ENCODE peak calls at places on chromosomes 6 and 20, in five cellular contexts. Z, T, V, R and H are unnamed samples. For H3K4me1, the result is how much of the 10 kb centered on the place peaks cover.

GRCh38 chr20:12455152-12455551 is 537.5 kb downstream of the BTBD3 start:
- DNase-seq in Z (no peak), T (peak), R (no peak), V (no peak), H (no peak)

GRCh38 chr6:115000736-115001135 is 657.9 kb upstream of the HS3ST5 start:
- DNase-seq in Z (no peak), V (peak), T (no peak), R (no peak), H (no peak)

GRCh38 chr6:73514746-73515110 is 6.1 kb downstream of the EEF1A1 start:
- DNase-seq in T (no peak), Z (peak), V (no peak), R (no peak), H (no peak)

GRCh38 chr20:36542019-36542488 is 735 bp downstream of the MYL9 start:
- DNase-seq in Z (peak), R (peak), V (peak), T (peak), H (no peak)

GRCh38 chr6:109441069-109441816 is 719 bp downstream of the SMPD2 start:
- DNase-seq in Z (peak), V (peak), R (peak), T (peak), H (peak)

GRCh38 chr20:47610247-47610944 is 108.7 kb downstream of the NCOA3 start:
- DNase-seq in R (peak), Z (peak), V (peak), T (peak), H (peak)

GRCh38 chr6:116210750-116211425 is 43.0 kb downstream of the TSPYL4 start:
- DNase-seq in T (no peak), R (peak), Z (peak), V (peak), H (peak)

GRCh38 chr6:143545976-143546547 is 34.5 kb upstream of the FUCA2 start:
- DNase-seq in V (no peak), T (no peak), R (no peak), Z (peak), H (peak)

GRCh38 chr6:43978473-43979360 is 148.5 kb downstream of the MRPL14 start:
- DNase-seq in T (no peak), R (no peak), Z (peak), V (no peak), H (no peak)

GRCh38 chr20:19605759-19606158 is 152.3 kb upstream of the RIN2 start:
- DNase-seq in V (no peak), Z (no peak), R (no peak), T (no peak), H (no peak)

GRCh38 chr20:23143986-23144695 is 58.0 kb upstream of the CD93 start:
- DNase-seq in T (no peak), V (peak), Z (no peak), R (no peak), H (peak)

GRCh38 chr6:41375598-41376151 is 40.3 kb downstream of the NCR2 start:
- DNase-seq in T (no peak), R (peak), V (no peak), Z (no peak), H (no peak)

GRCh38 chr6:166450167-166450873 is 67.6 kb upstream of the MPC1 start:
- DNase-seq in R (no peak), T (no peak), V (no peak), Z (no peak), H (no peak)

GRCh38 chr6:23454090-23454998 is 671.7 kb upstream of the NRSN1 start:
- DNase-seq in R (peak), V (no peak), T (no peak), Z (peak), H (peak)

GRCh38 chr6:25253371-25253770 is 25.8 kb upstream of the CARMIL1 start:
- DNase-seq in R (no peak), Z (no peak), T (no peak), V (no peak), H (peak)

GRCh38 chr20:34871320-34871926 is 1.2 kb downstream of the GGT7 start:
- DNase-seq in R (no peak), T (no peak), Z (peak), V (no peak), H (no peak)

GRCh38 chr6:43014434-43014909 is 423 bp downstream of the KLHDC3 start:
- DNase-seq in V (no peak), T (peak), Z (peak), R (no peak), H (peak)

GRCh38 chr6:166775180-166775922 is 148.3 kb upstream of the RPS6KA2 start:
- DNase-seq in T (peak), Z (peak), V (peak), R (peak), H (peak)

GRCh38 chr20:25204550-25205276 is 9.2 kb downstream of the ENTPD6 start:
- DNase-seq in T (no peak), V (no peak), Z (no peak), R (no peak), H (peak)
- H3K4me2 ChIP-seq in T (no peak), V (no peak), Z (no peak), R (no peak), H (peak)

DNA sequence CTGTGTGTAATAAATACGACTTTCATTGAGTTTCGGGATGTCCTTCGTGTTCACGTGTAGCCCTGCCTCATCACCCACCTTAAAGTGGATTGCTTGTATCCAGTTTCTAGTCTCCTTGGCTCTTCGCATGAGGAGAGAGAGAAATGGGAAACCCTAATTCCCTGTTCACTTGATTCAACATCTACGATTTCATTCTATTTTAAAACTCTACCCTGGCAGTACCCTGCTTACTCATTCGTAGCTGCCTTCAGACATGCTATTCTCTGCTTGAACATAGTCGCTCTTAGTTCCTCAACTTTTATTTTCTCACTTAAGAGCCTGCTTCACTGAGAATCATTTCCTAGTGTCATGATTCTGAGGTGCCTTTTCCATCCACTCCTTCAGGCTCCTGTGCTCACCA is 163.6 kb downstream of the EYA4 start:
- DNase-seq in V (no peak), Z (no peak), T (no peak), R (no peak), H (no peak)
- H3K27ac ChIP-seq in V (no peak), Z (no peak), T (no peak), R (no peak), H (no peak)

GRCh38 chr6:149013932-149014331 is 267.1 kb downstream of the UST start:
- DNase-seq in R (peak), Z (no peak), V (no peak), T (no peak), H (no peak)
- H3K4me1 ChIP-seq in R (under half), Z (under half), V (under half), T (under half), H (under half)

GRCh38 chr6:75107913-75108312 is 97.9 kb downstream of the COL12A1 start:
- DNase-seq in V (no peak), R (no peak), Z (no peak), T (no peak), H (no peak)
- H3K4me2 ChIP-seq in V (no peak), R (no peak), Z (no peak), T (no peak), H (no peak)

GRCh38 chr20:64055893-64056638 is 6.6 kb upstream of the SOX18 start:
- DNase-seq in T (peak), Z (no peak), R (peak), V (peak), H (no peak)
- H3K27ac ChIP-seq in T (no peak), Z (no peak), R (no peak), V (no peak), H (no peak)

GRCh38 chr6:153092082-153093013 is 38.7 kb downstream of the RGS17 start:
- DNase-seq in Z (peak), T (no peak), V (no peak), R (no peak), H (peak)

GRCh38 chr6:153090241-153090930 is 40.7 kb downstream of the RGS17 start:
- DNase-seq in Z (peak), T (no peak), R (no peak), V (peak), H (peak)

GRCh38 chr6:153087436-153087835 is 43.6 kb downstream of the RGS17 start:
- DNase-seq in T (no peak), R (no peak), V (no peak), Z (no peak), H (no peak)

GRCh38 chr6:153086225-153086990 is 44.7 kb downstream of the RGS17 start:
- DNase-seq in R (no peak), T (no peak), Z (no peak), V (no peak), H (no peak)

GRCh38 chr6:153088796-153089195 is 42.3 kb downstream of the RGS17 start:
- DNase-seq in R (no peak), T (no peak), Z (no peak), V (no peak), H (no peak)
- H3K4me1 ChIP-seq in R (under half), T (under half), Z (under half), V (under half), H (under half)

GRCh38 chr6:112205521-112206458 is 48.6 kb downstream of the LAMA4 start:
- DNase-seq in R (peak), T (no peak), Z (peak), V (peak), H (peak)

GRCh38 chr6:112204350-112204706 is 50.0 kb downstream of the LAMA4 start:
- DNase-seq in T (no peak), Z (peak), R (no peak), V (peak), H (no peak)

GRCh38 chr6:112202639-112203341 is 51.6 kb downstream of the LAMA4 start:
- DNase-seq in Z (peak), R (no peak), T (no peak), V (peak), H (no peak)

GRCh38 chr6:112207131-112207530 is 47.2 kb downstream of the LAMA4 start:
- DNase-seq in V (no peak), T (no peak), R (no peak), Z (peak), H (no peak)

DNA sequence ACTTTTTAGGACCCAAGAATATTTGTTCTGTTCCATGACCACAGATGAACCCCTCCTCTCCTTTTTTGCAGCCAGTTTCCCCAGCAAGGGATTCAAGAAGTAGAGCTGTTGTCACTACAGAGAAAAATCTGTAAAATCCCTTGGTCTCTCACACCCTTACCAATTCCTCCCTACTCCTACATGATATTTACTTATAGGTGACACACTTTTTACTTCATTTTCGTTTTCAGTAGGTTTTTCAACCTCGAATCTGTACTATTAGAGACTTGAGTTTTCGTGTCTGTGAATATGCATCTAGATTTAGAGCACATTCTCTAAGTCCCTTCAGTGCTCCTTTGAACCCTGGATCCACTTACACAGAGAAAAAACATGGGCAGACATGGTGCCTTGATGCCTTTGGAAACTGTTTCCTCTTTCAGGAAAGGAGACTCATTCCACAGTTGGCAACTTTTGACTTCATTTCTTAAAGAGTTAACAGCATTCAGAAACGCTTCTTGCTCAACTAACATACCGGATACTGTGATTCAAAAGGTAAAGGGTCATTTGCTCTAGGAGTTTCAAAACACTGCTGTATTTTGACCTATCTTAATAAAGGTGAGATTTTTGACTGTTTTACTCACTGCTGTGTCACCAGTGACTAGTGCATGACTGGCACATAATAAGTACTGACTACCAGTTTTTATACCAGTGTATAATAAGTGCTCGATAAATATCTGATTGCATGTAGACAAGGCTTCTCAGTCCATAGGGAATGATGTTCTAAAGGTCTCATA is 50.6 kb downstream of the LAMA4 start:
- DNase-seq in T (peak), R (no peak), Z (peak), V (peak), H (peak)
- H3K4me2 ChIP-seq in T (peak), R (no peak), Z (peak), V (peak), H (peak)

GRCh38 chr20:59499863-59500262 is 104.5 kb upstream of the PHACTR3 start:
- DNase-seq in V (no peak), R (no peak), Z (no peak), T (no peak), H (no peak)

GRCh38 chr20:59495894-59496510 is 108.3 kb upstream of the PHACTR3 start:
- DNase-seq in T (peak), V (peak), Z (peak), R (peak), H (peak)

GRCh38 chr20:59498291-59498690 is 106.0 kb upstream of the PHACTR3 start:
- DNase-seq in T (no peak), Z (no peak), R (no peak), V (no peak), H (no peak)

GRCh38 chr20:59493926-59494325 is 110.4 kb upstream of the PHACTR3 start:
- DNase-seq in R (no peak), T (no peak), Z (no peak), V (no peak), H (no peak)

GRCh38 chr20:59495166-59495565 is 109.2 kb upstream of the PHACTR3 start:
- DNase-seq in R (no peak), V (no peak), Z (no peak), T (no peak), H (no peak)
- H3K27ac ChIP-seq in R (no peak), V (no peak), Z (no peak), T (no peak), H (no peak)

DNA sequence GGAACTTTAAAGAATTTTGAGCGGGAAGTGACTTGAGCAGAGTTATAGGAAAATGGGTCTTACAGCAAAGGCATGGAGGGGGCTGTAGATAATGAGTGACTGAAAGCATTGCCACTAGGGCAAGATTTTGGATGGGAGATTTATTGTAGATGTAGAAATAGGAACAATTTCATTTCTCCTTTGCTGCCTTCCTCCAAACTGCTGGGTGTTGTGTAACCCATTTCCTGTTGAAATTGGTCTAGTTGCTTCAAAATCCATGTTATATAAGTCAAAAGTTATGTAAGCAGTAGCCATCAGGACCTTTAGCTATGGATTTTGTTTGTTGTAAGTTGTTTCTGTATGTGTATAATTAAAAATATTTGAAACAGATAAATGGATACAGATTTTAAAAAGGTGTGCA is 11.1 kb downstream of the YWHAB start:
- DNase-seq in T (no peak), Z (peak), V (no peak), R (no peak), H (no peak)
- H3K4me1 ChIP-seq in T (under half), Z (under half), V (under half), R (under half), H (under half)